ENCODE peak calls at places on chromosomes 2 and 18, in eight cellular contexts. C is H9, M is fibroblast of lung, N is astrocyte, G is astrocyte of the spinal cord, F is brain microvascular endothelial cell, A is gastrocnemius medialis, H is GM23338. K is an unnamed sample.
A peak's percentile ranks its signal among the peaks of the same experiment; 100 is the strongest.

GRCh38 chr2:237156131-237156856 is 70.6 kb downstream of the COPS8 start:
- DNase-seq in M (peak; percentile 84), H (no peak), C (no peak), G (peak; percentile 95), N (peak; percentile 92), A (peak; percentile 64), F (peak; percentile 83), K (no peak)

GRCh38 chr2:119290859-119291587 is 67.4 kb downstream of the STEAP3 start:
- DNase-seq in N (no peak), M (peak; percentile 17), H (peak; percentile 95), A (peak; percentile 52), C (peak; percentile 94), F (peak; percentile 55), G (peak; percentile 32), K (peak; percentile 86)

GRCh38 chr2:235679471-235679870 is 185.6 kb downstream of the AGAP1 start:
- DNase-seq in A (no peak), N (no peak), M (no peak), C (no peak), G (no peak), F (no peak), H (no peak), K (no peak)

GRCh38 chr2:239443102-239443620 is 42.3 kb upstream of the HDAC4 start:
- DNase-seq in G (no peak), N (no peak), M (no peak), H (no peak), C (no peak), F (no peak), A (no peak), K (no peak)

GRCh38 chr18:11955299-11956029 is 25.8 kb upstream of the IMPA2 start:
- DNase-seq in N (peak; percentile 87), A (no peak), H (peak; percentile 51), C (peak; percentile 82), M (peak; percentile 95), F (peak; percentile 83), G (peak; percentile 95), K (no peak)

GRCh38 chr18:59502222-59502898 is 143.3 kb upstream of the LMAN1 start:
- DNase-seq in F (peak; percentile 90), N (peak; percentile 85), G (peak; percentile 85), A (no peak), C (no peak), M (peak; percentile 97), H (peak; percentile 25), K (no peak)

GRCh38 chr18:74152270-74152669 is 3.9 kb downstream of the TIMM21 start:
- DNase-seq in H (no peak), C (no peak), G (no peak), A (no peak), F (no peak), M (no peak), N (no peak), K (no peak)

GRCh38 chr2:46849741-46850474 is 65.7 kb downstream of the MCFD2 start:
- DNase-seq in A (no peak), H (no peak), M (peak; percentile 96), F (peak; percentile 95), C (no peak), N (peak; percentile 97), G (peak; percentile 95), K (no peak)

GRCh38 chr2:85390941-85391669 is 19.1 kb downstream of the CAPG start:
- DNase-seq in N (no peak), A (no peak), M (peak; percentile 30), C (peak; percentile 85), G (peak; percentile 48), H (peak; percentile 85), F (no peak), K (peak; percentile 64)

GRCh38 chr18:44075038-44075437 is 605.6 kb upstream of the SETBP1 start:
- DNase-seq in H (no peak), N (no peak), F (no peak), A (no peak), C (no peak), M (peak; percentile 19), G (no peak), K (no peak)

GRCh38 chr2:224523626-224524577 is 61.3 kb downstream of the CUL3 start:
- DNase-seq in A (no peak), C (no peak), F (no peak), H (peak; percentile 29), G (no peak), M (no peak), N (peak; percentile 23), K (no peak)

GRCh38 chr2:241619602-241620418 is 17.1 kb downstream of the THAP4 start:
- DNase-seq in G (no peak), C (no peak), F (no peak), N (no peak), M (no peak), A (no peak), H (no peak), K (no peak)

GRCh38 chr2:66521459-66521858 is 86.5 kb downstream of the MEIS1 start:
- DNase-seq in C (no peak), H (no peak), M (no peak), N (no peak), F (no peak), G (no peak), A (no peak), K (no peak)

GRCh38 chr2:145842002-145842401 is 1322.1 kb upstream of the ZEB2 start:
- DNase-seq in G (no peak), N (no peak), H (no peak), F (no peak), A (no peak), C (no peak), M (no peak), K (no peak)

GRCh38 chr2:216205486-216205885 is 96.3 kb downstream of the XRCC5 start:
- DNase-seq in C (no peak), F (no peak), A (no peak), H (no peak), M (no peak), G (no peak), N (no peak), K (no peak)

GRCh38 chr2:180747728-180748127 is 232.7 kb upstream of the UBE2E3 start:
- DNase-seq in F (no peak), A (no peak), G (peak; percentile 16), C (no peak), M (no peak), N (peak; percentile 44), H (no peak), K (no peak)

DNA sequence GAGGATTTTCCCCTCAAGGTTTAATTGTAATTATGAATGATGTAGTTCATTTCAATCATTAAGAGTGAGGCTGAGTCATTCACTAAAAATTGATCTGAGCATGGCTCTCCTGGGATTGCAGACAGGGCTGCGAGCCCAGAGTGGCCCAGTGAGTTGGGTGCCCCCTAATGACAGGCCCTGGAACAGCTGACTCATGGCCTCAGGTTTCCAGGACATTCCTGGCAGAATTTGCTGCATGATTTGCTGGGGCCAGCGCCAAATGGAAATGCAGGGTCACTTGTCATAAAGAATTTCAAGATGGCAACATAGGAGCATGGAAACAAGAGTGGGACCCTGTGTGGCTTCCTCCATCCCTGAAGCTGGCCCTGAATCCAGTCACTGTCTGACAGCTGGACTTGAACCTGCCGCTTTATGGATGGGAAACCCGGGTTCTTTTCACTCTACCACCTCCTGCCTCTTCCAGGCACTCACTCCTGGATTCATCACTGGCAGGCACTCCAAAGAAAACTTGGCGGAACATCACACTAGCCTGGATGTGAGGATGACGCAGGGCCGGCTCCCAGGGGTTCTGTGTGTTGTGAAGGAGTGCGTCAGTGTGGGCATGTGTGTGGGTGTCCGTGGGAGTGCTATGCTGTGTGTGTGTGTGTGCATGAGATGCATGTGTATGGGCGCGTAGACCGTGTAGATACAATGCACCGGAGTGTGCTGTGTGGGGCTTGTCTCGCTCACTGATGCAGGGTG is 15.2 kb downstream of the OTOF start:
- DNase-seq in H (peak; percentile 77), F (peak; percentile 73), M (peak; percentile 48), N (peak; percentile 65), G (peak; percentile 47), C (peak; percentile 77), A (no peak), K (no peak)
- TF ChIP-seq CTCF in H (peak; percentile 74), F (peak; percentile 85), M (peak; percentile 55), N (peak; percentile 71), G (peak; percentile 69), C (peak; percentile 77), A (peak; percentile 17), K (peak; percentile 28)

GRCh38 chr2:231800493-231801091 is 14.3 kb downstream of the COPS7B start:
- DNase-seq in M (peak; percentile 39), H (peak; percentile 81), C (peak; percentile 48), G (peak; percentile 40), F (peak; percentile 40), A (no peak), N (no peak), K (no peak)
- TF ChIP-seq CTCF in M (peak; percentile 78), H (peak; percentile 97), C (peak; percentile 88), G (peak; percentile 79), F (peak; percentile 87), A (peak; percentile 41), N (peak; percentile 82), K (peak; percentile 73)

GRCh38 chr2:96579422-96579821 is 42.9 kb downstream of the ARID5A start:
- DNase-seq in F (no peak), A (no peak), N (no peak), M (no peak), C (no peak), H (peak; percentile 34), G (no peak), K (no peak)

GRCh38 chr2:96578731-96579130 is 42.2 kb downstream of the ARID5A start:
- DNase-seq in M (no peak), N (no peak), C (no peak), H (no peak), F (no peak), G (no peak), A (no peak), K (no peak)

GRCh38 chr2:96575790-96576456 is 39.4 kb downstream of the ARID5A start:
- DNase-seq in H (no peak), F (no peak), C (no peak), M (no peak), N (no peak), A (no peak), G (no peak), K (no peak)

DNA sequence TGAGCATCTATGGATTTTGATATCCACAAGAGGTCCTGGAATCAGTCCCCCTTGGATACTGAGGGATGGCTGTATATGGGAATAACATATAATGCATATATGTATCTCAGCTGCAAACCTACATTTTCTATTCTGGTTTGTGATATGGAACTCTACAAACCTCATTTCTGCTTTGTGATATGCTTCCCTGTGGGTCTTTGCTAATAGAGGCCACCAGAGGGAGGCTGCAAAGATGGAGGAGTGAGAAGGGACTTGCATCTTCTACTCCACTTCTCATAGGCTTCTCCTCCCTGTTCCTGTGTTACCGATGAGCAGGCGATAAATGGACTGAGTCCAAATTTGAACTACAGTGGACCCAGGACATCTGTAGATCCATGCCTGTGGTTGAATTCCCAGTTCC is 37.8 kb downstream of the ARID5A start:
- DNase-seq in F (no peak), G (no peak), C (no peak), A (no peak), N (no peak), M (no peak), H (no peak), K (no peak)
- TF ChIP-seq CTCF in F (peak; percentile 51), G (peak; percentile 32), C (peak; percentile 28), A (no peak), N (no peak), M (peak; percentile 14), H (no peak), K (no peak)

GRCh38 chr2:168443818-168444217 is 12.3 kb upstream of the CERS6 start:
- DNase-seq in N (no peak), M (no peak), C (no peak), F (no peak), H (no peak), A (no peak), G (no peak), K (no peak)
- TF ChIP-seq CTCF in N (no peak), M (no peak), C (peak; percentile 27), F (no peak), H (peak; percentile 33), A (no peak), G (no peak), K (no peak)

K was measured in mesothelial cell of epicardium.